ENCODE peak calls at places on chromosomes 5 and 9, in four cellular contexts. One of them, this sample, is unnamed.

GRCh38 chr5:375336-375920 is 53.9 kb downstream of the AHRR start:
- DNase-seq in esophagus squamous epithelium: no peak
- DNase-seq in ovary: no peak
- DNase-seq in GM06990: no peak
- DNase-seq in this sample: no peak

GRCh38 chr9:5617749-5618148 is 11.2 kb upstream of the RIC1 start:
- DNase-seq in esophagus squamous epithelium: no peak
- DNase-seq in GM06990: peak; percentile 73
- DNase-seq in ovary: no peak
- DNase-seq in this sample: no peak

GRCh38 chr9:134565316-134565915 is 76.2 kb upstream of the COL5A1 start:
- DNase-seq in GM06990: no peak
- DNase-seq in ovary: no peak
- DNase-seq in esophagus squamous epithelium: no peak
- DNase-seq in this sample: no peak

GRCh38 chr5:55622460-55622859 is 87.7 kb upstream of the PLPP1 start:
- DNase-seq in GM06990: no peak
- DNase-seq in esophagus squamous epithelium: no peak
- DNase-seq in ovary: no peak
- DNase-seq in this sample: no peak

GRCh38 chr5:64744914-64745313 is 23.6 kb downstream of the SREK1IP1 start:
- DNase-seq in ovary: no peak
- DNase-seq in GM06990: no peak
- DNase-seq in esophagus squamous epithelium: no peak
- DNase-seq in this sample: no peak

GRCh38 chr5:32597046-32597629 is 11.8 kb downstream of the SUB1 start:
- DNase-seq in ovary: no peak
- DNase-seq in esophagus squamous epithelium: no peak
- DNase-seq in GM06990: no peak
- DNase-seq in this sample: no peak

GRCh38 chr5:24225051-24225450 is 419.7 kb downstream of the CDH10 start:
- DNase-seq in ovary: no peak
- DNase-seq in esophagus squamous epithelium: no peak
- DNase-seq in GM06990: no peak
- DNase-seq in this sample: no peak

GRCh38 chr5:171102877-171103610 is 206.0 kb upstream of the TLX3 start:
- DNase-seq in GM06990: no peak
- DNase-seq in esophagus squamous epithelium: no peak
- DNase-seq in ovary: no peak
- DNase-seq in this sample: no peak

GRCh38 chr9:128061305-128061704 is 5.8 kb downstream of the NAIF1 start:
- DNase-seq in ovary: no peak
- DNase-seq in GM06990: no peak
- DNase-seq in esophagus squamous epithelium: no peak
- DNase-seq in this sample: no peak

GRCh38 chr5:7518947-7519560 is 123.1 kb downstream of the ADCY2 start:
- DNase-seq in GM06990: no peak
- DNase-seq in ovary: no peak
- DNase-seq in esophagus squamous epithelium: no peak
- DNase-seq in this sample: no peak

GRCh38 chr5:160280384-160281090 is 31.8 kb downstream of the CCNJL start:
- DNase-seq in ovary: no peak
- DNase-seq in GM06990: no peak
- DNase-seq in esophagus squamous epithelium: no peak
- DNase-seq in this sample: no peak

GRCh38 chr9:14018061-14018460 is 295.9 kb downstream of the NFIB start:
- DNase-seq in esophagus squamous epithelium: no peak
- DNase-seq in ovary: no peak
- DNase-seq in GM06990: no peak
- DNase-seq in this sample: no peak

GRCh38 chr5:66727630-66728029 is 131.4 kb downstream of the MAST4 start:
- DNase-seq in esophagus squamous epithelium: no peak
- DNase-seq in ovary: no peak
- DNase-seq in GM06990: no peak
- DNase-seq in this sample: no peak

GRCh38 chr5:66722653-66723052 is 126.5 kb downstream of the MAST4 start:
- DNase-seq in esophagus squamous epithelium: no peak
- DNase-seq in GM06990: no peak
- DNase-seq in ovary: no peak
- DNase-seq in this sample: no peak

GRCh38 chr5:66724336-66724735 is 128.1 kb downstream of the MAST4 start:
- DNase-seq in esophagus squamous epithelium: no peak
- DNase-seq in ovary: no peak
- DNase-seq in GM06990: no peak
- DNase-seq in this sample: no peak

GRCh38 chr5:66720776-66721175 is 124.6 kb downstream of the MAST4 start:
- DNase-seq in esophagus squamous epithelium: no peak
- DNase-seq in GM06990: no peak
- DNase-seq in ovary: no peak
- DNase-seq in this sample: no peak

DNA sequence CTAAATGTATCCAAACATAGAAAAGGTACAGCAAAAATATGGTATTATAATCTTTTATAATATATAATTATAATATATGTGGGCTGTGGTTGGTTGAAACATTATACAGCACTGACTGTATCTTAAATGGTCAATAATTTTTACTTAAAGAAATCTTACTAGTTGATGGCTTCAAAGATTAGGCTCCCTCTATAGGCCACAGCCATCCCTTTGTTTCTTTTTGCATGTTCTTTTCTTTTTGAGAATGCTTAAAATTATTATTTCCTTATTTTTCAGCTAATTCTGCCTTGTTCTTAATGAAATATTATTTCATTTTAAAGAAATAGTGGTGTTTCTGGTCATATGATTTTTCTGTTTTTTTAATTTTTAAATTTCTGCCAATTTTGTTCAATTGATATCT is 128.5 kb downstream of the MAST4 start:
- DNase-seq in esophagus squamous epithelium: no peak
- DNase-seq in ovary: no peak
- DNase-seq in GM06990: no peak
- DNase-seq in this sample: no peak
- TF ChIP-seq CTCF in esophagus squamous epithelium: no peak
- TF ChIP-seq CTCF in ovary: no peak
- TF ChIP-seq CTCF in GM06990: peak; percentile 31
- TF ChIP-seq CTCF in this sample: peak; percentile 52

GRCh38 chr9:126410229-126410628 is 83.6 kb downstream of the MVB12B start:
- DNase-seq in ovary: no peak
- DNase-seq in esophagus squamous epithelium: no peak
- DNase-seq in GM06990: no peak
- DNase-seq in this sample: no peak

GRCh38 chr9:126412945-126413344 is 86.3 kb downstream of the MVB12B start:
- DNase-seq in ovary: no peak
- DNase-seq in esophagus squamous epithelium: no peak
- DNase-seq in GM06990: no peak
- DNase-seq in this sample: no peak

GRCh38 chr9:126413470-126414051 is 86.9 kb downstream of the MVB12B start:
- DNase-seq in GM06990: no peak
- DNase-seq in ovary: no peak
- DNase-seq in esophagus squamous epithelium: no peak
- DNase-seq in this sample: no peak

GRCh38 chr9:126411948-126412284 is 85.3 kb downstream of the MVB12B start:
- DNase-seq in ovary: no peak
- DNase-seq in esophagus squamous epithelium: no peak
- DNase-seq in GM06990: no peak
- DNase-seq in this sample: no peak

GRCh38 chr9:126411225-126411947 is 84.8 kb downstream of the MVB12B start:
- DNase-seq in GM06990: peak; percentile 48
- DNase-seq in esophagus squamous epithelium: no peak
- DNase-seq in ovary: no peak
- DNase-seq in this sample: no peak
- TF ChIP-seq CTCF in GM06990: no peak
- TF ChIP-seq CTCF in esophagus squamous epithelium: no peak
- TF ChIP-seq CTCF in ovary: no peak
- TF ChIP-seq CTCF in this sample: no peak

GRCh38 chr9:37406603-37407401 is 15.7 kb upstream of the GRHPR start:
- DNase-seq in ovary: no peak
- DNase-seq in GM06990: no peak
- DNase-seq in esophagus squamous epithelium: no peak
- DNase-seq in this sample: no peak

GRCh38 chr9:37405350-37405749 is 17.1 kb upstream of the GRHPR start:
- DNase-seq in GM06990: no peak
- DNase-seq in esophagus squamous epithelium: no peak
- DNase-seq in ovary: no peak
- DNase-seq in this sample: no peak

GRCh38 chr9:37407468-37407867 is 15.0 kb upstream of the GRHPR start:
- DNase-seq in esophagus squamous epithelium: no peak
- DNase-seq in ovary: no peak
- DNase-seq in GM06990: no peak
- DNase-seq in this sample: no peak

GRCh38 chr9:37404590-37404989 is 17.9 kb upstream of the GRHPR start:
- DNase-seq in ovary: no peak
- DNase-seq in esophagus squamous epithelium: no peak
- DNase-seq in GM06990: no peak
- DNase-seq in this sample: no peak

GRCh38 chr9:37405764-37406380 is 16.6 kb upstream of the GRHPR start:
- DNase-seq in esophagus squamous epithelium: no peak
- DNase-seq in ovary: no peak
- DNase-seq in GM06990: no peak
- DNase-seq in this sample: no peak
- TF ChIP-seq CTCF in esophagus squamous epithelium: no peak
- TF ChIP-seq CTCF in ovary: no peak
- TF ChIP-seq CTCF in GM06990: no peak
- TF ChIP-seq CTCF in this sample: no peak

GRCh38 chr9:137522746-137523455 is 27.3 kb downstream of the PNPLA7 start:
- DNase-seq in esophagus squamous epithelium: no peak
- DNase-seq in ovary: no peak
- DNase-seq in GM06990: no peak
- DNase-seq in this sample: no peak
- TF ChIP-seq CTCF in esophagus squamous epithelium: no peak
- TF ChIP-seq CTCF in ovary: no peak
- TF ChIP-seq CTCF in GM06990: no peak
- TF ChIP-seq CTCF in this sample: no peak

This sample was measured in HFFc6.